ENCODE peak calls at places on chromosomes 6 and 20, in six cellular contexts. One of them, this sample, is unnamed.
A peak's percentile ranks its signal among the peaks of the same experiment; 100 is the strongest.

GRCh38 chr6:57198926-57199636 is 23.0 kb downstream of the RAB23 start:
- DNase-seq in CD8-positive, alpha-beta T cell: no peak
- DNase-seq in PC-3: no peak
- DNase-seq in endothelial cell of umbilical vein: no peak
- DNase-seq in upper lobe of right lung: no peak
- DNase-seq in right atrium auricular region: no peak
- DNase-seq in this sample: no peak

GRCh38 chr6:41200296-41200900 is 551 bp downstream of the TREML2 start:
- DNase-seq in CD8-positive, alpha-beta T cell: peak; percentile 28
- DNase-seq in PC-3: no peak
- DNase-seq in endothelial cell of umbilical vein: no peak
- DNase-seq in upper lobe of right lung: no peak
- DNase-seq in right atrium auricular region: peak; percentile 66
- DNase-seq in this sample: no peak

GRCh38 chr6:74404366-74404765 is 708.4 kb downstream of the CD109 start:
- DNase-seq in CD8-positive, alpha-beta T cell: no peak
- DNase-seq in PC-3: no peak
- DNase-seq in endothelial cell of umbilical vein: no peak
- DNase-seq in upper lobe of right lung: no peak
- DNase-seq in right atrium auricular region: no peak
- DNase-seq in this sample: no peak

GRCh38 chr6:166097914-166098522 is 69.6 kb downstream of the TBXT start:
- DNase-seq in CD8-positive, alpha-beta T cell: peak; percentile 27
- DNase-seq in PC-3: peak; percentile 46
- DNase-seq in endothelial cell of umbilical vein: peak; percentile 42
- DNase-seq in upper lobe of right lung: peak; percentile 85
- DNase-seq in right atrium auricular region: peak; percentile 74
- DNase-seq in this sample: peak; percentile 70

GRCh38 chr6:167851349-167851952 is 24.7 kb downstream of the AFDN start:
- DNase-seq in CD8-positive, alpha-beta T cell: no peak
- DNase-seq in PC-3: no peak
- DNase-seq in endothelial cell of umbilical vein: no peak
- DNase-seq in upper lobe of right lung: no peak
- DNase-seq in right atrium auricular region: no peak
- DNase-seq in this sample: no peak

GRCh38 chr6:14518515-14519217 is 401.1 kb downstream of the CD83 start:
- DNase-seq in CD8-positive, alpha-beta T cell: no peak
- DNase-seq in PC-3: no peak
- DNase-seq in endothelial cell of umbilical vein: no peak
- DNase-seq in upper lobe of right lung: no peak
- DNase-seq in right atrium auricular region: no peak
- DNase-seq in this sample: no peak

GRCh38 chr6:67496191-67496590 is 1138.9 kb upstream of the ADGRB3 start:
- DNase-seq in CD8-positive, alpha-beta T cell: no peak
- DNase-seq in PC-3: no peak
- DNase-seq in endothelial cell of umbilical vein: no peak
- DNase-seq in upper lobe of right lung: no peak
- DNase-seq in right atrium auricular region: no peak
- DNase-seq in this sample: no peak

GRCh38 chr6:117546674-117547073 is 55.6 kb downstream of the GOPC start:
- DNase-seq in CD8-positive, alpha-beta T cell: no peak
- DNase-seq in PC-3: no peak
- DNase-seq in endothelial cell of umbilical vein: no peak
- DNase-seq in upper lobe of right lung: no peak
- DNase-seq in right atrium auricular region: no peak
- DNase-seq in this sample: no peak

GRCh38 chr6:98590957-98591356 is 243.4 kb upstream of the POU3F2 start:
- DNase-seq in CD8-positive, alpha-beta T cell: no peak
- DNase-seq in PC-3: no peak
- DNase-seq in endothelial cell of umbilical vein: no peak
- DNase-seq in upper lobe of right lung: no peak
- DNase-seq in right atrium auricular region: no peak
- DNase-seq in this sample: no peak

GRCh38 chr6:112037783-112038216 is 16.1 kb upstream of the CCN6 start:
- DNase-seq in CD8-positive, alpha-beta T cell: no peak
- DNase-seq in PC-3: peak; percentile 83
- DNase-seq in endothelial cell of umbilical vein: peak; percentile 91
- DNase-seq in upper lobe of right lung: no peak
- DNase-seq in right atrium auricular region: peak; percentile 93
- DNase-seq in this sample: peak; percentile 86

GRCh38 chr6:14711056-14711703 is 534.7 kb upstream of the JARID2 start:
- DNase-seq in CD8-positive, alpha-beta T cell: no peak
- DNase-seq in PC-3: peak; percentile 85
- DNase-seq in endothelial cell of umbilical vein: no peak
- DNase-seq in upper lobe of right lung: no peak
- DNase-seq in right atrium auricular region: no peak
- DNase-seq in this sample: peak; percentile 88

GRCh38 chr6:125421853-125422252 is 120.1 kb upstream of the HDDC2 start:
- DNase-seq in CD8-positive, alpha-beta T cell: no peak
- DNase-seq in PC-3: no peak
- DNase-seq in endothelial cell of umbilical vein: peak; percentile 22
- DNase-seq in upper lobe of right lung: no peak
- DNase-seq in right atrium auricular region: peak; percentile 71
- DNase-seq in this sample: no peak

GRCh38 chr6:53244958-53245357 is 96.3 kb upstream of the GCM1 start:
- DNase-seq in CD8-positive, alpha-beta T cell: no peak
- DNase-seq in PC-3: no peak
- DNase-seq in endothelial cell of umbilical vein: no peak
- DNase-seq in upper lobe of right lung: no peak
- DNase-seq in right atrium auricular region: no peak
- DNase-seq in this sample: no peak

GRCh38 chr6:22421187-22421586 is 124.4 kb upstream of the PRL start:
- DNase-seq in CD8-positive, alpha-beta T cell: no peak
- DNase-seq in PC-3: peak; percentile 87
- DNase-seq in endothelial cell of umbilical vein: no peak
- DNase-seq in upper lobe of right lung: no peak
- DNase-seq in right atrium auricular region: no peak
- DNase-seq in this sample: peak; percentile 59

GRCh38 chr20:10689385-10689784 is 15.6 kb upstream of the JAG1 start:
- DNase-seq in CD8-positive, alpha-beta T cell: no peak
- DNase-seq in PC-3: no peak
- DNase-seq in endothelial cell of umbilical vein: no peak
- DNase-seq in upper lobe of right lung: no peak
- DNase-seq in right atrium auricular region: no peak
- DNase-seq in this sample: no peak

GRCh38 chr6:135568366-135568765 is 70.8 kb upstream of the AHI1 start:
- DNase-seq in CD8-positive, alpha-beta T cell: no peak
- DNase-seq in PC-3: no peak
- DNase-seq in endothelial cell of umbilical vein: peak; percentile 93
- DNase-seq in upper lobe of right lung: no peak
- DNase-seq in right atrium auricular region: no peak
- DNase-seq in this sample: peak; percentile 71

GRCh38 chr6:41747256-41748101 is at the start of gene PGC:
- DNase-seq in CD8-positive, alpha-beta T cell: no peak
- DNase-seq in PC-3: peak; percentile 57
- DNase-seq in endothelial cell of umbilical vein: no peak
- DNase-seq in upper lobe of right lung: no peak
- DNase-seq in right atrium auricular region: no peak
- DNase-seq in this sample: no peak

GRCh38 chr6:44665143-44665542 is 277.6 kb downstream of the CDC5L start:
- DNase-seq in CD8-positive, alpha-beta T cell: no peak
- DNase-seq in PC-3: no peak
- DNase-seq in endothelial cell of umbilical vein: no peak
- DNase-seq in upper lobe of right lung: no peak
- DNase-seq in right atrium auricular region: no peak
- DNase-seq in this sample: no peak

GRCh38 chr20:41040855-41041254 is 12.2 kb downstream of the TOP1 start:
- DNase-seq in CD8-positive, alpha-beta T cell: no peak
- DNase-seq in PC-3: no peak
- DNase-seq in endothelial cell of umbilical vein: no peak
- DNase-seq in upper lobe of right lung: no peak
- DNase-seq in right atrium auricular region: no peak
- DNase-seq in this sample: no peak

GRCh38 chr20:63177785-63178444 is 38.0 kb downstream of the YTHDF1 start:
- DNase-seq in CD8-positive, alpha-beta T cell: no peak
- DNase-seq in PC-3: no peak
- DNase-seq in endothelial cell of umbilical vein: no peak
- DNase-seq in upper lobe of right lung: no peak
- DNase-seq in right atrium auricular region: no peak
- DNase-seq in this sample: peak; percentile 82
- H3K4me3 ChIP-seq in CD8-positive, alpha-beta T cell: no peak overlapping the region
- H3K4me3 ChIP-seq in PC-3: no peak overlapping the region
- H3K4me3 ChIP-seq in endothelial cell of umbilical vein: no peak overlapping the region
- H3K4me3 ChIP-seq in upper lobe of right lung: no peak overlapping the region
- H3K4me3 ChIP-seq in right atrium auricular region: no peak overlapping the region
- H3K4me3 ChIP-seq in this sample: no peak overlapping the region

DNA sequence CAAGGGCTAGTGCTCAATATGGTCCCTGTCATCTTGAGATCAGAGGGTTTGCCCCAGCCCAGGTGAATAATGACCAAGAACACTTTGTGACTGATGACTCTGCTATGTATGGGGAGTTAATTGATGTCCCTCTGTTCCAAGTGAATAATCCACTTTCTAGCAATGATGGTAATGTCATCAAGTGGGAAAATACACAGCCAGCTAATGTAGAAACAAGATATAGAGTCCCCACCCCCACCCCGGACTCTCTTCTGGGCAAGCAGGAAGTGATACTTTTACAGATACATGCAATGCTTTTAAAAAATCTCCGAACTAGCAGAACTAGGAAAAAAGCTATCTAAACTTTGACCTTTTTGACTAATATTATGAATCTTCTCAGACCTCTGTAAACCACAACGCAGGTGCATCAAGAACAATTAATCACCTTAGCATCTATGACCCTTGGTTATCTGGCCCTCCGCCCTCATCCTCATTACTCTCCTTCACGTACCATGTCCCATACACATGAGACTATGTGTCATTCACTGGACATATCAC is 30.5 kb downstream of the CNR1 start:
- DNase-seq in CD8-positive, alpha-beta T cell: no peak
- DNase-seq in PC-3: no peak
- DNase-seq in endothelial cell of umbilical vein: no peak
- DNase-seq in upper lobe of right lung: no peak
- DNase-seq in right atrium auricular region: no peak
- DNase-seq in this sample: no peak
- H3K4me1 ChIP-seq in CD8-positive, alpha-beta T cell: no peaks in the 10 kb centered on the region
- H3K4me1 ChIP-seq in PC-3: no peaks in the 10 kb centered on the region
- H3K4me1 ChIP-seq in endothelial cell of umbilical vein: no peaks in the 10 kb centered on the region
- H3K4me1 ChIP-seq in upper lobe of right lung: no peaks in the 10 kb centered on the region
- H3K4me1 ChIP-seq in right atrium auricular region: no peaks in the 10 kb centered on the region
- H3K4me1 ChIP-seq in this sample: no peaks in the 10 kb centered on the region

GRCh38 chr20:23080521-23080920 is 5.6 kb downstream of the CD93 start:
- DNase-seq in CD8-positive, alpha-beta T cell: no peak
- DNase-seq in PC-3: no peak
- DNase-seq in endothelial cell of umbilical vein: no peak
- DNase-seq in upper lobe of right lung: no peak
- DNase-seq in right atrium auricular region: no peak
- DNase-seq in this sample: no peak

GRCh38 chr20:23079926-23080325 is 6.2 kb downstream of the CD93 start:
- DNase-seq in CD8-positive, alpha-beta T cell: no peak
- DNase-seq in PC-3: no peak
- DNase-seq in endothelial cell of umbilical vein: peak; percentile 79
- DNase-seq in upper lobe of right lung: no peak
- DNase-seq in right atrium auricular region: no peak
- DNase-seq in this sample: no peak

GRCh38 chr20:23077277-23077676 is 8.8 kb downstream of the CD93 start:
- DNase-seq in CD8-positive, alpha-beta T cell: no peak
- DNase-seq in PC-3: no peak
- DNase-seq in endothelial cell of umbilical vein: no peak
- DNase-seq in upper lobe of right lung: no peak
- DNase-seq in right atrium auricular region: no peak
- DNase-seq in this sample: no peak

GRCh38 chr20:23078351-23078993 is 7.7 kb downstream of the CD93 start:
- DNase-seq in CD8-positive, alpha-beta T cell: no peak
- DNase-seq in PC-3: no peak
- DNase-seq in endothelial cell of umbilical vein: peak; percentile 32
- DNase-seq in upper lobe of right lung: no peak
- DNase-seq in right atrium auricular region: no peak
- DNase-seq in this sample: no peak

DNA sequence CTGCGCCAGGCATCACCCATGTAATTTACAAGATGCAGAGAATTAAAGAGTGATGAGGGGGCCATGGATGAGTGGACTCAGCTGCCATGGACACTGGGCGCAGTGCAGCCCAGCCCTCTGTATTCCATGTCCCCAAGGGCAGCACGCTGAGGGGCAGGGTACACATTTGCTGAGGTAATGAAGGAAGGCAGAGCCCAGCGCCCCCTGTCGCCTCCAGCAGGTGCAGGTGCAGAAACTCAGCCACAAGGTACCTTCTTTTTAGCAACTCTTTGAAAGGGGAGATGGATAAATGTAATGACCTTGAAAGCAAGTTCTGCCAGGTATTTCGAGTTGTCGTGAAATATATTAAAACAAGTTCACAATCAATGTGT is 7.1 kb downstream of the CD93 start:
- DNase-seq in CD8-positive, alpha-beta T cell: no peak
- DNase-seq in PC-3: peak; percentile 11
- DNase-seq in endothelial cell of umbilical vein: no peak
- DNase-seq in upper lobe of right lung: no peak
- DNase-seq in right atrium auricular region: no peak
- DNase-seq in this sample: no peak
- TF ChIP-seq CTCF in CD8-positive, alpha-beta T cell: no peak
- TF ChIP-seq CTCF in PC-3: peak; percentile 71
- TF ChIP-seq CTCF in endothelial cell of umbilical vein: peak; percentile 15
- TF ChIP-seq CTCF in upper lobe of right lung: peak; percentile 10
- TF ChIP-seq CTCF in right atrium auricular region: no peak
- TF ChIP-seq CTCF in this sample: no peak

DNA sequence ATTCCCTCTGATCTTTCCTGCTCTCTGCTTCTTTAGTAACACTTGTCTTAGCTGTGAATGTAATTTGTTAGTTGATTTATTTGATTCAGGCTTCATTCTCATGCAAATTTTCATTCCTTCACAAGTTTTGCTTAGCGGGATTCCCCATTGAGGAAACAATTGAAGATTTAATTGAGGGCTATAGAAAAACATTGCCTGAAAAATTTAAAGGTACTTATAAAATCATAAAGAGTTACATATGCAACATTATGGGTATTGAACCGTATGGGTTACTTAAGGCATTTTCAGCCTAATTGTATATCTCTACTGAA is 11.9 kb upstream of the ZSCAN9 start:
- DNase-seq in CD8-positive, alpha-beta T cell: no peak
- DNase-seq in PC-3: no peak
- DNase-seq in endothelial cell of umbilical vein: no peak
- DNase-seq in upper lobe of right lung: no peak
- DNase-seq in right atrium auricular region: no peak
- DNase-seq in this sample: no peak
- H3K4me3 ChIP-seq in CD8-positive, alpha-beta T cell: no peak overlapping the region
- H3K4me3 ChIP-seq in PC-3: peak overlapping the region; percentile 84
- H3K4me3 ChIP-seq in endothelial cell of umbilical vein: no peak overlapping the region
- H3K4me3 ChIP-seq in upper lobe of right lung: no peak overlapping the region
- H3K4me3 ChIP-seq in right atrium auricular region: no peak overlapping the region
- H3K4me3 ChIP-seq in this sample: peak overlapping the region; percentile 75

DNA sequence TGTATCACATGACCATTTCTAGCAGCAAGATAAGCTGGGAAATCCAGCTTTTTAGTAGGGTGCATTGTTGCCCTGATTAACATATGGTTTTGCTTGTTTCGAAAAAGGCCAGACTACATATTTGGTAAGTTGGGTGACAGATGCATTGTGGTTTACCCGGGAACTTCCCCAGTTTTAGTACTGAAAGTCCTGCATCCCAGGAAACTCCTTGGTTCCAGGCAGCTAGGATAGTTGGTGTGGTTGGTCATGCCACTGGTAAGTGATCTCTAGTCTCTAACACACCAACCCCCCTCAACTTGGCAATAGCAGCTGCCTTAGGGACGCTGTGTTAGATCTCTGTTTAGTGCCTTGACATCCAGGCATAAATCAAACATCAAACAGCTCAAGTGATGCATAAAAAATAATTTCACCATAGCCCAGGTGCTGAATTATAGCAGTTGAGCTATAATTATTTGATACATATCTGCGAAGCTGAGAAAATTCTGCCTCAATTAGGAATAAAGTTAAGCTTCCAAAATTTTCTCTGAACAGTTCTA is 216.5 kb downstream of the TFAP2C start:
- DNase-seq in CD8-positive, alpha-beta T cell: no peak
- DNase-seq in PC-3: no peak
- DNase-seq in endothelial cell of umbilical vein: no peak
- DNase-seq in upper lobe of right lung: no peak
- DNase-seq in right atrium auricular region: no peak
- DNase-seq in this sample: no peak
- H3K4me1 ChIP-seq in CD8-positive, alpha-beta T cell: no peaks in the 10 kb centered on the region
- H3K4me1 ChIP-seq in PC-3: no peaks in the 10 kb centered on the region
- H3K4me1 ChIP-seq in endothelial cell of umbilical vein: no peaks in the 10 kb centered on the region
- H3K4me1 ChIP-seq in upper lobe of right lung: no peaks in the 10 kb centered on the region
- H3K4me1 ChIP-seq in right atrium auricular region: no peaks in the 10 kb centered on the region
- H3K4me1 ChIP-seq in this sample: no peaks in the 10 kb centered on the region